ENCODE peak calls at places on chromosomes 5 and 9, in seven cellular contexts. F, Q, U, M, E, A and O are unnamed samples.

GRCh38 chr5:148998174-148998797 is 64.6 kb downstream of the SH3TC2 start:
- DNase-seq in Q (peak), A (peak), E (peak), U (no peak), M (peak), F (peak), O (no peak)

GRCh38 chr9:95880011-95880690 is 4.7 kb downstream of the ERCC6L2 start:
- DNase-seq in A (no peak), E (peak), F (peak), U (no peak), M (no peak), Q (no peak), O (no peak)

GRCh38 chr5:139660105-139660915 is 12.2 kb downstream of the CXXC5 start:
- DNase-seq in F (no peak), M (no peak), U (no peak), A (no peak), E (peak), Q (no peak), O (no peak)

GRCh38 chr5:163260961-163261360 is 176.4 kb upstream of the CCNG1 start:
- DNase-seq in U (no peak), M (no peak), Q (no peak), A (no peak), E (no peak), F (no peak), O (no peak)

GRCh38 chr9:35074791-35075190 is 2.4 kb upstream of the VCP start:
- DNase-seq in A (no peak), E (no peak), M (no peak), Q (no peak), F (no peak), U (no peak), O (no peak)

GRCh38 chr5:174736351-174736721 is 12.0 kb downstream of the MSX2 start:
- DNase-seq in E (peak), F (peak), A (peak), Q (no peak), M (peak), U (no peak), O (no peak)

GRCh38 chr9:23050548-23050947 is 603.9 kb downstream of the DMRTA1 start:
- DNase-seq in F (no peak), M (no peak), U (no peak), A (no peak), E (no peak), Q (no peak), O (no peak)

GRCh38 chr9:113403651-113404050 is 2.6 kb upstream of the ALAD start:
- DNase-seq in Q (no peak), E (no peak), M (no peak), U (no peak), F (no peak), A (no peak), O (no peak)

GRCh38 chr9:121483049-121483448 is 16.6 kb downstream of the GGTA1 start:
- DNase-seq in U (no peak), A (peak), Q (no peak), M (peak), F (no peak), E (peak), O (no peak)

GRCh38 chr9:128885376-128885775 is 3.4 kb downstream of the LRRC8A start:
- DNase-seq in E (no peak), Q (no peak), U (no peak), F (no peak), M (no peak), A (no peak), O (no peak)
- H2BK5ac ChIP-seq in E (no peak), Q (no peak), U (peak), F (no peak), M (no peak), A (no peak), O (no peak)

GRCh38 chr9:93629920-93630319 is 53.5 kb downstream of the PHF2 start:
- DNase-seq in E (no peak), Q (no peak), A (no peak), F (no peak), U (no peak), M (no peak), O (no peak)
- H2BK5ac ChIP-seq in E (no peak), Q (peak), A (no peak), F (no peak), U (no peak), M (no peak), O (no peak)

DNA sequence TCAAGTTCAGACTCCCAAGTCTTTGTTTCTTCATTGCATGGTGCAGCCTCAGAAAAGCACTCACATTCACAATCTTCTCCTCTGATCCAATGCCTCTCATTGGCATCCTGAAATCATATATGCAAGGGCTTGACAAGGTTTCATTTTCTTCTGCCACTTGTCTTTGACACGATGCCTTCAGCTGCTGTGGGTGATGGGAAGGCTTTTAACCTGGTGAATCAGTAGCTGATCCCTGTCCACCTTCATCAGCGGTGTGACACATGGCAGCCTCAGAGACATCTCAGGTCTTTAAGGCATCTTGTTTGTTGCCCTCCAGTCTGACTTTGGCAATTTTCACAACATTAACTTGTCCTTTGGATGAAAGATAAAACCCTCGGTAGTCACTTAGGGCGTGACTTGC is 147.2 kb downstream of the PRELID2 start:
- DNase-seq in M (no peak), A (no peak), Q (no peak), E (no peak), U (no peak), F (no peak), O (no peak)
- H2BK5ac ChIP-seq in M (no peak), A (no peak), Q (no peak), E (no peak), U (no peak), F (no peak), O (no peak)

GRCh38 chr9:100106616-100107015 is 7.6 kb downstream of the INVS start:
- DNase-seq in E (no peak), F (no peak), Q (no peak), M (no peak), U (no peak), A (no peak), O (no peak)
- H2BK5ac ChIP-seq in E (no peak), F (no peak), Q (no peak), M (no peak), U (no peak), A (no peak), O (no peak)

GRCh38 chr9:79111653-79112052 is 460.1 kb upstream of the TLE4 start:
- DNase-seq in M (no peak), E (no peak), Q (no peak), A (no peak), F (no peak), U (no peak), O (no peak)
- H2BK5ac ChIP-seq in M (no peak), E (no peak), Q (no peak), A (no peak), F (no peak), U (no peak), O (no peak)

DNA sequence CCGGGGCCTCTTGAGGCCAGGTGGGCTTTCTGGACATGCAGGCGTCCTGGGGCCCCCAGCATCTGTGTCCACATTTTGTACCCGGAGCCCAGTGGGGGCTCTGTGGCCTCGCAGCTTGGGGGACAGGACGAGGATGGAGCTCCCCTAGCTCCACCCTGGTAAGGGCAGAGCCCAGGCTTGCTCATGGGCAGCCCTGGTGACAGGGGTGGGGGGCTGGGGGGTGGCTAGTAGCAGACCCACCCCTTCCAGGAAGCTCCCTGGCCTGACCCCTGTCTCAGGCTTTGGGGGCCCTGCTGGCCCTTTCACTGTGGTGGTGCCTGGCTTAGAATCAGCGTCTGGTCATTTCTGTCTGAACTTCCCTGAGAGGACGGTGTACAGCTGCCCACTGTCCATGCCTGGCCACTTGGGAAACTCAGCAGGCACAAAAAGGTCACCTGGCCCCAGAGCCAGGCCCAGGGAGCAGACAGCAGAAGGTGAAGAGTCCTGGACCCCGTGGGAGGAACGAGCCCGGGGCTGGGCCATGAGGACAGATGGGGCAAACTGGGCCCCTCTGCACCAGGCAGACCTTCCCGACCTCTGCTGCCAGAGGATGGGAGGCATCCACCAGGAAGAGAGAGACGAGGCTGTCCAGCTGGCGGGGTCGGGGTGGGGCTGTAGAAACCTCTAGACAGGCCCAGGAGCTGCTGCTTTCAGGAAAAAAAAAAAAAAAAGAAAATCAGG is 52.9 kb downstream of the EXD3 start:
- DNase-seq in M (no peak), U (no peak), E (no peak), Q (no peak), A (no peak), F (no peak), O (no peak)
- H2BK5ac ChIP-seq in M (no peak), U (no peak), E (no peak), Q (peak), A (no peak), F (no peak), O (no peak)

GRCh38 chr9:20305457-20305856 is 316.8 kb downstream of the MLLT3 start:
- DNase-seq in F (no peak), E (no peak), Q (no peak), M (no peak), U (no peak), A (no peak), O (no peak)

GRCh38 chr9:20300430-20301115 is 321.7 kb downstream of the MLLT3 start:
- DNase-seq in E (no peak), F (no peak), Q (no peak), U (no peak), A (no peak), M (no peak), O (no peak)

GRCh38 chr9:20304001-20304400 is 318.3 kb downstream of the MLLT3 start:
- DNase-seq in E (no peak), A (no peak), Q (no peak), F (no peak), U (no peak), M (no peak), O (no peak)

GRCh38 chr9:20302229-20302628 is 320.1 kb downstream of the MLLT3 start:
- DNase-seq in Q (no peak), M (no peak), U (no peak), A (no peak), E (no peak), F (no peak), O (no peak)

DNA sequence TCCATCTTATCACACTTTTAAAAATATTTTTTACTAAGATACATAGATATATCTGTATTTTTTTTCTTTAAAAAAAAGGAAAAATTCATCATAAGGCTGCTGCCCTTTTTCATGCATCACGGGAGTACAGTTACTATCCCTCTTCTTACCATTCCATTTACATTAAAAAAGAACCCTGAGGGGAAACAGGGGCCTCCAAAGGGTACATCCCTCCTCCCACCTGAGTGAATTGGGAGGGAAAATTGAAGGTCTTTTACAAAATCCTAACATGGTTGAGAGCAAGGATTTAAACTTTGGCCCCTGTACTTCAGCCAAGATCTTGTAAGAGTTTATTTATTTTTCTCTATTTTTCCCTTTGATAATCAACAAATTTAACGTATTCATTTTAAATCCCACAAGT is 319.2 kb downstream of the MLLT3 start:
- DNase-seq in F (no peak), A (no peak), U (no peak), M (no peak), E (no peak), Q (no peak), O (no peak)
- H2BK5ac ChIP-seq in F (no peak), A (no peak), U (peak), M (no peak), E (no peak), Q (no peak), O (no peak)

GRCh38 chr5:90650767-90651166 is 92.2 kb downstream of the ADGRV1 start:
- DNase-seq in F (no peak), U (no peak), E (no peak), Q (no peak), A (no peak), M (no peak), O (no peak)
- H2BK5ac ChIP-seq in F (no peak), U (no peak), E (no peak), Q (no peak), A (no peak), M (no peak), O (no peak)